ENCODE peak calls at places on chromosomes 6 and 20, in six cellular contexts. V, I, J, T, Z and H are unnamed samples.

GRCh38 chr6:105814745-105815536 is 271.2 kb upstream of the PRDM1 start:
- DNase-seq in V (no peak), I (no peak), J (peak; percentile 83), T (no peak), Z (no peak), H (no peak)

GRCh38 chr6:113857565-113858066 is 471 bp downstream of the MARCKS start:
- DNase-seq in V (no peak), I (peak; percentile 4), J (no peak), T (no peak), Z (no peak), H (peak; percentile 2)

GRCh38 chr6:106119991-106120390 is 33.9 kb downstream of the PRDM1 start:
- DNase-seq in V (no peak), I (no peak), J (no peak), T (no peak), Z (no peak), H (no peak)

GRCh38 chr6:118856301-118856700 is 37.7 kb upstream of the ASF1A start:
- DNase-seq in V (no peak), I (no peak), J (no peak), T (no peak), Z (no peak), H (no peak)

GRCh38 chr20:1345030-1345755 is 16.3 kb upstream of the SDCBP2 start:
- DNase-seq in V (no peak), I (no peak), J (no peak), T (no peak), Z (no peak), H (no peak)

GRCh38 chr20:40525356-40525755 is 163.7 kb downstream of the MAFB start:
- DNase-seq in V (peak; percentile 7), I (no peak), J (no peak), T (no peak), Z (no peak), H (no peak)

GRCh38 chr6:156780117-156780641 is 3.0 kb downstream of the ARID1B start:
- DNase-seq in V (peak; percentile 91), I (peak; percentile 78), J (peak; percentile 87), T (peak; percentile 91), Z (peak; percentile 71), H (peak; percentile 90)

GRCh38 chr6:15893556-15894253 is 230.9 kb upstream of the DTNBP1 start:
- DNase-seq in V (peak; percentile 50), I (peak; percentile 65), J (peak; percentile 81), T (peak; percentile 16), Z (no peak), H (peak; percentile 85)

GRCh38 chr6:130019796-130020105 is 1.4 kb downstream of the L3MBTL3 start:
- DNase-seq in V (no peak), I (no peak), J (peak; percentile 11), T (no peak), Z (no peak), H (no peak)

GRCh38 chr6:32868257-32868788 is 14.3 kb downstream of the PSMB9 start:
- DNase-seq in V (peak; percentile 83), I (peak; percentile 63), J (peak; percentile 88), T (peak; percentile 71), Z (no peak), H (peak; percentile 81)
- TF ChIP-seq MYC in V (no peak), I (no peak), J (no peak), T (no peak), Z (no peak), H (no peak)

DNA sequence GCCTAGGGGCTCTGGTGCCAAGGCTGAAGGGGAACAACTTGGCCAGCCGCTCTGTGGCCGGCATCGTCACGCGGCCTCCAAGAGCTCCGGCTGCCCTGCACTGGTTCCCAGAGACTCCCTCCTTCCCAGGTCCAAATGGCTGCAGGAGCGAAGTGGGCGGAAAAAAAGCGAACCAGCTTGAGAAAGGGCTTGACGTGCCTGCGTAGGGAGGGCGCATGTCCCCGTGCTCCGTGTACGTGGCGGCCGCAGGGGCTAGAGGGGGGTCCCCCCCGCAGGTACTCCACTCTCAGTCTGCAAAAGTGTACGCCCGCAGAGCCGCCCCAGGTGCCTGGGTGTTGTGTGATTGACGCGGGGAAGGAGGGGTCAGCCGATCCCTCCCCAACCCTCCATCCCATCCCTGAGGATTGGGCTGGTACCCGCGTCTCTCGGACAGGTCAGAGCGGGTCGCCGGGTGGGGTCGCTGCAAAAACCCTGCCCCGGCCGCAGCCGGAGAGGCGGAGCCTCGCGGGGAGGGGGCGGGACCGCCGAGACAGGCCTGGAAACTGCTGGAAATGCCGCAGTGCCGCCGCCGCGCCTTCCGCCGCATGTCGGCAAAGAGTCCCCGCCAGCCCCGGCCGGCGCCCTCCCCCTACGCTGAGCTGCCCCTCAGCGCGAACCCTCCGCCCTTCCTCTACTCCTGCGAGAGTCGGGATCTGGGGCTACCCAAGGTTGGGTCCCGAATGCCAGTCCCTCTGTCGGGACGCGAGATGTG is 814 bp upstream of the HSP90AB1 start:
- DNase-seq in V (peak; percentile 83), I (peak; percentile 91), J (peak; percentile 95), T (peak; percentile 93), Z (no peak), H (peak; percentile 86)
- TF ChIP-seq POLR2A in V (no peak), I (peak; percentile 46), J (no peak), T (no peak), Z (no peak), H (no peak)

DNA sequence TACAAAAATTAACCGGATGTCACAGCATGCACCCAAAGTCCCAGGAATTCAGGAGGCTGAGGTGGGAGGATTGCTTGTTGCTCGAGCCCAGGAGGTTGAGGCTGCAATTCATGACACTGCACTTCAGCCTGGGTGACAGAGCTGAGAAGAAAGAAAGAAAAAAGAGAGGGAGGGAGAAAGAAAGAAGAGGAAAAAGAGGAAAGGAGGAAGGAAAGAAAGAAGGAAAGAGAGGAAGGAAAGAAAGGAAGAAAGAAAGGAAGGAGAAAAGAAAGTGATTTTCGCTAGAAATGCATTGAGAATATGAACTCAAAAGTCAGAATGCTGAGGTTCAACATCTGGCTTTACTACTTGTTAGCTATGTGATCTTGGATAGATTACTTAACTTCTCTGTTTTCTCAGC is 6.6 kb downstream of the SENP6 start:
- DNase-seq in V (no peak), I (no peak), J (no peak), T (no peak), Z (no peak), H (no peak)
- TF ChIP-seq MYC in V (no peak), I (no peak), J (no peak), T (no peak), Z (no peak), H (no peak)

GRCh38 chr20:48921168-48921882 is at the start of gene ARFGEF2:
- DNase-seq in V (peak; percentile 93), I (peak; percentile 91), J (peak; percentile 97), T (peak; percentile 92), Z (peak; percentile 77), H (peak; percentile 95)
- TF ChIP-seq POLR2A in V (no peak), I (peak; percentile 88), J (peak; percentile 95), T (peak; percentile 88), Z (peak; percentile 97), H (peak; percentile 80)

GRCh38 chr6:124487778-124488431 is 474.3 kb upstream of the RNF217 start:
- DNase-seq in V (peak; percentile 81), I (no peak), J (no peak), T (no peak), Z (no peak), H (no peak)

GRCh38 chr6:124495316-124496176 is 466.7 kb upstream of the RNF217 start:
- DNase-seq in V (no peak), I (no peak), J (no peak), T (no peak), Z (no peak), H (no peak)

GRCh38 chr6:124490123-124490522 is 472.1 kb upstream of the RNF217 start:
- DNase-seq in V (peak; percentile 76), I (no peak), J (no peak), T (no peak), Z (no peak), H (no peak)
- TF ChIP-seq MYC in V (no peak), I (no peak), J (no peak), T (no peak), Z (no peak), H (no peak)

DNA sequence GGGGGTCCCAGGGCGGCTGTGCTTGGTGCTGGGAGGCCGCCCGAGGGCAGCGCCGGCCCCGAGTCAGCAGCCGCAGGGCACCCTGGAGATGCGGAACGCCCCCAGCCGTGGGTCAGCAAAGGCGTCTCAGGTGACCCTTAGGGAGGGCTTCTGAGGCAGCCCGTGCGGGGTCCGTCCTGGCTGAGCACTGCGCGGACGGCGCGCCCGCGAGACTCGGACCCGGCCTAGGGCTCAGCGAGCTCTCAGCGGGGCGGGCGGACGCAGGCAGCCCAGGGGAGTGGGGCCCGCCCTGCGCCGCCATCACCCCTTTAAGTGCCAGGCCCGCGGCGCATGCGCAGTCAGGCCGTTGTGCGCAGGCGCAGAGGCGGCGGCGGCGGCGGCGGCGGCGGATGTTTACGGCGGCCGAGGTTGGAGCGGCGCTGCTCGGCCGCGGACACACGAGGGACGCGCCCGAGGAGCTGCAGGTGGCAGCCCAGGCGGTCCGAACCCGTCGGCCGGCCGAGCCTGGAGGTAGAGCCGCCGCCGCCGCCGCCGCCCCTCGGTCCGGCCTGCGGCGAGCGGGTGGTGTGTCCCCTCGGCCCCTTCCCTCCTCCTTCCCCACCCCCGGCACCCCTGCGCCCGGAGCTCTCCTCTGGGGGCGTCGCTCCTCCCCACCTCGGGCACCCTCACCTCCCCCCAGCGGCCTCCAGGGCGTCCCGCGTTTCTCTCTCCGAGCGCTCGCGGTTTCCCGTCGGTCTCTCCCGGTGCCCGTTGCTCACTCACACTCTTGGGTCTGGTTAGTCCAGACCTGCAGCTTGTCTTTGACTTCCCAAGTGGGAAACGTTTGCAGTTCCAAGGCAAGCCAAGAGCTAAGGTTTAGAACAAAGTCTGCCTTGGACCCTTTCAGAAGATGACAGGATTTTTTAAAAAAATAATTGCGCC is at the start of gene PCMTD2:
- DNase-seq in V (peak; percentile 89), I (peak; percentile 87), J (peak; percentile 91), T (peak; percentile 86), Z (peak; percentile 17), H (peak; percentile 90)
- TF ChIP-seq POLR2A in V (peak; percentile 87), I (peak; percentile 90), J (peak; percentile 61), T (peak; percentile 99), Z (peak; percentile 84), H (peak; percentile 73)